ENCODE peak calls at places on chromosome 14, in eight cellular contexts. C is pancreas, H is body of pancreas, Y is ascending aorta, E is gastrocnemius medialis, J is A549, L is endodermal cell, T is spleen. V is an unnamed sample.

GRCh38 chr14:71190691-71191090 is 283.4 kb downstream of the PCNX1 start:
- DNase-seq in J (no peak), E (no peak), Y (no peak), C (no peak), L (no peak), H (no peak), T (no peak), V (no peak)

GRCh38 chr14:58846682-58847465 is 209.1 kb downstream of the DACT1 start:
- DNase-seq in T (no peak), J (no peak), L (no peak), H (no peak), Y (no peak), E (no peak), C (no peak), V (no peak)

GRCh38 chr14:61754627-61755381 is 7.4 kb upstream of the SNAPC1 start:
- DNase-seq in C (no peak), H (no peak), E (no peak), L (no peak), Y (no peak), J (no peak), T (no peak), V (peak)

GRCh38 chr14:80606347-80606772 is 335.2 kb downstream of the CEP128 start:
- DNase-seq in H (no peak), T (no peak), Y (no peak), C (no peak), J (no peak), L (no peak), E (no peak), V (no peak)

GRCh38 chr14:68965261-68965761 is 13.8 kb downstream of the ACTN1 start:
- DNase-seq in J (no peak), C (no peak), E (no peak), T (peak), Y (no peak), H (no peak), L (peak), V (no peak)

GRCh38 chr14:104119119-104119699 is 19.2 kb upstream of the KIF26A start:
- DNase-seq in E (no peak), H (no peak), J (no peak), Y (no peak), L (peak), T (peak), C (peak), V (no peak)

GRCh38 chr14:99544971-99545370 is 59.0 kb downstream of the CCDC85C start:
- DNase-seq in T (no peak), Y (no peak), E (no peak), H (no peak), J (no peak), C (no peak), L (no peak), V (no peak)

GRCh38 chr14:70665448-70666363 is 24.0 kb downstream of the TTC9 start:
- DNase-seq in J (peak), C (peak), E (peak), Y (no peak), L (peak), H (peak), T (no peak), V (peak)

GRCh38 chr14:94689218-94689984 is 77.2 kb downstream of the SERPINA3 start:
- DNase-seq in L (peak), H (peak), Y (no peak), T (peak), C (peak), E (peak), J (peak), V (peak)

GRCh38 chr14:94686511-94687160 is 74.4 kb downstream of the SERPINA3 start:
- DNase-seq in L (no peak), E (no peak), C (no peak), T (peak), J (no peak), Y (no peak), H (no peak), V (no peak)

GRCh38 chr14:94685166-94685581 is 73.0 kb downstream of the SERPINA3 start:
- DNase-seq in H (no peak), Y (no peak), T (peak), J (no peak), E (no peak), L (peak), C (no peak), V (no peak)

GRCh38 chr14:94682736-94683135 is 70.5 kb downstream of the SERPINA3 start:
- DNase-seq in T (peak), L (no peak), H (no peak), Y (no peak), C (no peak), E (no peak), J (no peak), V (no peak)

GRCh38 chr14:94685681-94686485 is 73.7 kb downstream of the SERPINA3 start:
- DNase-seq in J (no peak), L (no peak), H (no peak), C (no peak), Y (no peak), T (peak), E (no peak), V (no peak)
- TF ChIP-seq CTCF in J (no peak), L (no peak), H (no peak), C (no peak), Y (no peak), T (no peak), E (no peak), V (no peak)

GRCh38 chr14:23294734-23295561 is 7.7 kb downstream of the PPP1R3E start:
- DNase-seq in J (no peak), C (peak), H (peak), L (peak), E (no peak), Y (no peak), T (no peak), V (peak)
- H3K4me3 ChIP-seq in J (peak), C (no peak), H (no peak), L (no peak), E (no peak), Y (no peak), T (no peak), V (no peak)

DNA sequence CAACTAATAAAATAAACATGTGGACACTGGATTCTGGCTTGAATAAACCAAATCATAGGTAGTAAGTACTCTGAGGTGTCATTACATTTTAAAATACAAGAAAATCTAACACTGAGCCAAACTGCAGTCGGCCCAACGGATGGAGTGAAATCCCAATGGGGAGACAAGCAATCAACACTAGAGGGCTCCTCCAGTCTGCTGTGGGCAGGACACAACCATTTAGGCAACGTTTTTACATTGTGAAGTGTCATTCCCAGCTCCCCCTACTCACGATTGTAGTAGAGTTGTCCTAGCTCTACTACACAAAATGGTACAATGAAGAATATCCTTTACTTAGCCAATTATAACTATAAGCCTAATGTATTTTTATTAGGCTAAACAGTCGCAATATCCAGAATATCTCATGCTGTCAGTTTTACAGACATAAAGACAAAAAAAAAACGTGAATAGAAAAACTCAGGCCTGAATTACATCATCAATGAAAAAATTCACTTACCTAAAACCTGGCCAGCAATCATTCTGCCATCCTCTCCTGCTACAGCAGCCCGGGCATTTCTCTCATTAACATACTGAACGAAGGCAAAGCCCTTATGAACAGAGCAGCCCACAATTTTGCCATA is 35.7 kb downstream of the HNRNPC start:
- DNase-seq in H (no peak), J (no peak), Y (no peak), T (no peak), C (no peak), L (no peak), E (no peak), V (no peak)
- TF ChIP-seq CTCF in H (no peak), J (peak), Y (no peak), T (peak), C (no peak), L (peak), E (no peak), V (peak)

DNA sequence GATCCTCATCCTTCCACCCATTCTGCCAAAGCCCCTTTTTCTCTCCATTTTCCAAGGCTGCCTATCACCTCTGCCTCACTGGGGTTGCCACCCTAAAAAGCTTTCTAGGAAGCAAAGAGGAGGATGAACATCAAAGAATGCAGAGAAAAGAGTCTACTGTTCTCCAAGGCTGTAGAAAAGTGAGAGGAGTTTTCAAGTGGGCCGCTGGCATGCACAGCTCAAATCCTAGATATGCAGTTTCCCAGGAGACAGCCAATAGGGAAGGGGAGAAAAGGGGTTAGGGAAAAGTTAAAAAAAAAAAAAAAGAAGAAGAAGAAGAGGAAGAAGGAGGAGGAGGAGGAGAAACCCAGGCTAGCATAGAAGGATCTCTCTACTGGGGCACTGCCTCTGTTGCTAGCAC is 650 bp downstream of the BATF start:
- DNase-seq in L (no peak), J (no peak), H (no peak), C (no peak), Y (no peak), E (no peak), T (no peak), V (no peak)
- H3K4me3 ChIP-seq in L (no peak), J (no peak), H (no peak), C (no peak), Y (no peak), E (no peak), T (peak), V (no peak)